ENCODE peak calls at places on chromosomes 2 and 18, in eight cellular contexts. A is IMR-90, Z is AG04450, T is thoracic aorta, N is NB4, U is AG09309, G is Peyer's patch, S is mammary epithelial cell. L is an unnamed sample.

GRCh38 chr2:127153691-127154158 is 46.8 kb upstream of the BIN1 start:
- DNase-seq in A (peak), Z (peak), T (no peak), N (peak), U (peak), G (no peak), S (peak), L (no peak)

GRCh38 chr2:240371461-240372000 is 63.9 kb upstream of the GPC1 start:
- DNase-seq in A (no peak), Z (no peak), T (no peak), N (no peak), U (no peak), G (no peak), S (no peak), L (no peak)

GRCh38 chr2:235149240-235149641 is 197.4 kb downstream of the SH3BP4 start:
- DNase-seq in A (no peak), Z (no peak), T (no peak), N (no peak), U (no peak), G (no peak), S (peak), L (no peak)

GRCh38 chr2:227933891-227934290 is 62.5 kb downstream of the DAW1 start:
- DNase-seq in A (no peak), Z (no peak), T (no peak), N (no peak), U (no peak), G (no peak), S (no peak), L (no peak)

GRCh38 chr18:25727281-25727680 is 363.1 kb downstream of the SS18 start:
- DNase-seq in A (peak), Z (no peak), T (no peak), N (no peak), U (no peak), G (no peak), S (no peak), L (no peak)

GRCh38 chr2:148814143-148814852 is 60.7 kb upstream of the KIF5C start:
- DNase-seq in A (peak), Z (peak), T (no peak), N (no peak), U (no peak), G (no peak), S (no peak), L (no peak)

GRCh38 chr18:6199777-6200176 is 214.9 kb downstream of the L3MBTL4 start:
- DNase-seq in A (no peak), Z (no peak), T (no peak), N (no peak), U (no peak), G (no peak), S (no peak), L (no peak)

GRCh38 chr2:151271824-151272223 is 10.2 kb upstream of the RBM43 start:
- DNase-seq in A (no peak), Z (no peak), T (no peak), N (no peak), U (no peak), G (no peak), S (no peak), L (no peak)

GRCh38 chr2:42961385-42961800 is 169.0 kb upstream of the HAAO start:
- DNase-seq in A (no peak), Z (no peak), T (peak), N (peak), U (no peak), G (no peak), S (no peak), L (peak)

GRCh38 chr2:109272461-109272860 is 143.5 kb downstream of the SH3RF3 start:
- DNase-seq in A (no peak), Z (no peak), T (no peak), N (peak), U (no peak), G (no peak), S (no peak), L (no peak)

GRCh38 chr2:27509326-27509725 is 12.7 kb downstream of the GCKR start:
- DNase-seq in A (peak), Z (peak), T (no peak), N (no peak), U (no peak), G (no peak), S (no peak), L (no peak)

GRCh38 chr2:31347788-31348187 is 66.8 kb downstream of the XDH start:
- DNase-seq in A (peak), Z (peak), T (no peak), N (no peak), U (peak), G (no peak), S (no peak), L (no peak)

GRCh38 chr2:150167711-150168110 is 319.8 kb downstream of the RND3 start:
- DNase-seq in A (peak), Z (no peak), T (no peak), N (no peak), U (peak), G (no peak), S (peak), L (no peak)

GRCh38 chr2:202101049-202101579 is 28.1 kb downstream of the KIAA2012 start:
- DNase-seq in A (no peak), Z (no peak), T (no peak), N (no peak), U (no peak), G (no peak), S (no peak), L (no peak)

GRCh38 chr18:657998-658946 is 819 bp downstream of the TYMS start:
- DNase-seq in A (peak), Z (peak), T (peak), N (peak), U (peak), G (peak), S (peak), L (peak)

DNA sequence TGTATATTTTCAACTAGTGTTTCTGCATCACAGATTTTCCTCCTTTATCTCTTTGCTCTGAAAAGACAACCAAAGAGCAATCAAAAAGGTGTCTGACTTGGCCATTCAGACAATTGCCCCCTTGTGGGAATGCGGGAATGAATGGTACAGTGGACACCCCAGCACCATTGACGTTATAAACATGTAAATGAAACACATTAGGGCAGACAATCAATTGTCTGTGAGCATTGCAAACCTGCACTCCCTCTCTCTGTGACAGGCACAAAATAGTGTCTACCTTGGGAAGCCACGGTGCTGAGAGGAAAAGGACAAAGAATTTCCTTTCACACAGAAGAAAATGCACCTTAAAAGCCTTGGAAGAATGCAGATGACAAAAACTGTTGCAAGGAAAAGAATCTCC is 8.0 kb downstream of the ZEB2 start:
- DNase-seq in A (no peak), Z (no peak), T (no peak), N (no peak), U (no peak), G (no peak), S (no peak), L (no peak)
- TF ChIP-seq CTCF in A (no peak), Z (peak), T (no peak), N (no peak), U (no peak), G (no peak), S (no peak), L (no peak)

GRCh38 chr2:157764386-157764785 is 111.7 kb downstream of the ACVR1 start:
- DNase-seq in A (no peak), Z (no peak), T (no peak), N (no peak), U (no peak), G (no peak), S (no peak), L (no peak)
- TF ChIP-seq CTCF in A (no peak), Z (no peak), T (no peak), N (no peak), U (no peak), G (no peak), S (no peak), L (no peak)

DNA sequence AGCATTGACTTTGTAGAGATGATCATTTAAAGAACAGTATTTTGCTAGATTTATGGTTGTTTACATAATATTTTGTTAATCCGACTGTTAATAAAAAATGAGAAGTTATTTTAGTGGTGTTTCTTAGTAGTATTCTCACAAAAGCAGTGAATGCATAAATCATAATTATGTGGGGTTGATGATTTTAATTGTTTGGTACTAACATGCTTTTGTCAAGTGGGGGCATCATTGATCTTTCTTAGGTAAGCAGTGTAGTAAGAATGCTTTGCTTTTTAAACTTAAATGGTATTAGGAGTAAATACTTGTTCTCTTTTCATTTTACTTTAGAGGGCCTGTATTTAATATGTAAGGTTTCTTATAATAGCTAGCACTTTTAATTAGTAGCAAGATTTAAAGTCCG is 109.2 kb upstream of the OTX1 start:
- DNase-seq in A (no peak), Z (no peak), T (no peak), N (peak), U (no peak), G (no peak), S (no peak), L (no peak)
- TF ChIP-seq CTCF in A (no peak), Z (no peak), T (no peak), N (no peak), U (no peak), G (no peak), S (no peak), L (no peak)

GRCh38 chr2:33033524-33034150 is 86.9 kb downstream of the LTBP1 start:
- DNase-seq in A (peak), Z (peak), T (no peak), N (peak), U (no peak), G (no peak), S (peak), L (no peak)

GRCh38 chr2:33038230-33038629 is 91.5 kb downstream of the LTBP1 start:
- DNase-seq in A (no peak), Z (no peak), T (no peak), N (no peak), U (no peak), G (no peak), S (peak), L (no peak)

GRCh38 chr2:33038799-33039198 is 92.0 kb downstream of the LTBP1 start:
- DNase-seq in A (no peak), Z (no peak), T (no peak), N (no peak), U (no peak), G (no peak), S (no peak), L (no peak)

GRCh38 chr2:33032245-33032644 is 85.5 kb downstream of the LTBP1 start:
- DNase-seq in A (no peak), Z (no peak), T (no peak), N (no peak), U (no peak), G (no peak), S (no peak), L (no peak)

DNA sequence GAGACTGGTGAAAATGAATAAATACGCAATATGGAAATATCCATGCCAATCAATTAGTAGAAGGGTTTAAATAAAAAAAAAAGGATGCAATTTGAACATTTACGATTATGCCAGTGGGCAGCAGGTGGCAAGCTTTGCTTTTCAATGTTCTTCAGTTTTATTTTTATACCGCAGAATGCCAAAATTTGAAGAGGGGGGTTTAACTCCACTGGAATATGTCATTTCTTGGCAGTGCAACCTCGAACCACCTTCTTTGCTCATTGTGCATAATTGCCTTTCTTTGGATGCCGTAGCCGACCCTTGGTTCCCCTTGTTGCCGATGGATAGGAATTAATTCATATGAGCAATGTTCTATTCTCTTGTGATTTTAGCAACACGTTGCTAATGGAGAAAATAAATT is 88.0 kb downstream of the LTBP1 start:
- DNase-seq in A (no peak), Z (no peak), T (no peak), N (no peak), U (no peak), G (no peak), S (peak), L (peak)
- TF ChIP-seq CTCF in A (peak), Z (peak), T (peak), N (no peak), U (peak), G (peak), S (peak), L (peak)

GRCh38 chr2:3179208-3179607 is 198.4 kb downstream of the EIPR1 start:
- DNase-seq in A (no peak), Z (no peak), T (no peak), N (peak), U (no peak), G (no peak), S (no peak), L (no peak)
- TF ChIP-seq CTCF in A (no peak), Z (peak), T (no peak), N (peak), U (no peak), G (no peak), S (no peak), L (no peak)

GRCh38 chr2:12990523-12990922 is 273.8 kb downstream of the TRIB2 start:
- DNase-seq in A (no peak), Z (no peak), T (no peak), N (no peak), U (no peak), G (no peak), S (no peak), L (no peak)
- TF ChIP-seq CTCF in A (peak), Z (peak), T (no peak), N (no peak), U (peak), G (no peak), S (peak), L (no peak)

L was measured in ascending aorta.